ENCODE peak calls at places on chromosome X, in six cellular contexts. F is tibial artery, O is pancreas, K is stomach, P is Peyer's patch, X is IMR-90. C is an unnamed sample.

GRCh38 chrX:54695231-54695630 is 102.8 kb downstream of the ITIH6 start:
- DNase-seq in F (no peak), O (no peak), K (no peak), P (no peak), X (peak; percentile 3), C (no peak)

GRCh38 chrX:13101439-13102139 is 57.2 kb upstream of the FAM9C start:
- DNase-seq in F (peak; percentile 81), O (no peak), K (peak; percentile 71), P (peak; percentile 42), X (peak; percentile 86), C (peak; percentile 77)

GRCh38 chrX:71111141-71111843 is at the start of gene IL2RG:
- DNase-seq in F (no peak), O (no peak), K (peak; percentile 46), P (peak; percentile 85), X (no peak), C (no peak)

GRCh38 chrX:71493111-71493613 is 39.7 kb upstream of the OGT start:
- DNase-seq in F (peak; percentile 37), O (no peak), K (peak; percentile 34), P (no peak), X (no peak), C (no peak)

GRCh38 chrX:18574591-18574990 is 97.3 kb downstream of the RS1 start:
- DNase-seq in F (peak; percentile 38), O (no peak), K (no peak), P (no peak), X (peak; percentile 81), C (peak; percentile 13)

GRCh38 chrX:133926809-133927208 is 58.6 kb downstream of the GPC3 start:
- DNase-seq in F (no peak), O (no peak), K (no peak), P (no peak), X (no peak), C (no peak)

GRCh38 chrX:19964017-19964710 is 26.7 kb downstream of the BCLAF3 start:
- DNase-seq in F (no peak), O (no peak), K (no peak), P (no peak), X (no peak), C (no peak)

GRCh38 chrX:46953597-46953996 is 41.4 kb downstream of the JADE3 start:
- DNase-seq in F (no peak), O (no peak), K (no peak), P (no peak), X (no peak), C (no peak)

GRCh38 chrX:118355225-118355920 is 9.5 kb downstream of the WDR44 start:
- DNase-seq in F (no peak), O (no peak), K (no peak), P (no peak), X (no peak), C (no peak)

GRCh38 chrX:129637217-129638109 is 17.3 kb downstream of the APLN start:
- DNase-seq in F (peak; percentile 54), O (no peak), K (peak; percentile 75), P (peak; percentile 72), X (peak; percentile 53), C (no peak)

GRCh38 chrX:119759333-119759766 is 962 bp downstream of the SOWAHD start:
- DNase-seq in F (no peak), O (peak; percentile 68), K (no peak), P (peak; percentile 32), X (no peak), C (no peak)

GRCh38 chrX:57155171-57155570 is 18.0 kb upstream of the SPIN2A start:
- DNase-seq in F (no peak), O (no peak), K (no peak), P (no peak), X (no peak), C (no peak)

GRCh38 chrX:31279359-31279758 is 207.5 kb upstream of the FTHL17 start:
- DNase-seq in F (no peak), O (no peak), K (no peak), P (no peak), X (peak; percentile 26), C (no peak)

GRCh38 chrX:108763559-108763958 is 27.2 kb upstream of the IRS4 start:
- DNase-seq in F (no peak), O (no peak), K (no peak), P (no peak), X (no peak), C (no peak)

GRCh38 chrX:50638123-50638522 is 167.5 kb upstream of the DGKK start:
- DNase-seq in F (peak; percentile 42), O (no peak), K (no peak), P (no peak), X (no peak), C (no peak)

GRCh38 chrX:29826651-29827206 is 388.6 kb upstream of the MAGEB2 start:
- DNase-seq in F (no peak), O (no peak), K (no peak), P (no peak), X (peak; percentile 9), C (no peak)

GRCh38 chrX:46325312-46325877 is 219.8 kb downstream of the ZNF674 start:
- DNase-seq in F (no peak), O (no peak), K (no peak), P (no peak), X (peak; percentile 52), C (no peak)

GRCh38 chrX:124736553-124737240 is 390.3 kb downstream of the SH2D1A start:
- DNase-seq in F (no peak), O (no peak), K (no peak), P (peak; percentile 38), X (no peak), C (no peak)

GRCh38 chrX:46588263-46588662 is 14.7 kb downstream of the CHST7 start:
- DNase-seq in F (peak; percentile 67), O (no peak), K (no peak), P (peak; percentile 46), X (peak; percentile 68), C (no peak)

GRCh38 chrX:119453202-119453601 is 15.0 kb upstream of the SLC25A5 start:
- DNase-seq in F (no peak), O (no peak), K (no peak), P (no peak), X (no peak), C (no peak)

GRCh38 chrX:138775501-138775900 is 64.0 kb upstream of the FGF13 start:
- DNase-seq in F (no peak), O (no peak), K (no peak), P (no peak), X (peak; percentile 21), C (no peak)

GRCh38 chrX:39966186-39966585 is 131.6 kb downstream of the BCOR start:
- DNase-seq in F (no peak), O (no peak), K (no peak), P (no peak), X (peak; percentile 3), C (no peak)

GRCh38 chrX:129738466-129739308 is at the start of gene XPNPEP2:
- DNase-seq in F (no peak), O (no peak), K (no peak), P (no peak), X (peak; percentile 18), C (peak; percentile 15)

GRCh38 chrX:103533428-103534216 is 14.3 kb upstream of the RAB40A start:
- DNase-seq in F (peak; percentile 83), O (peak; percentile 83), K (peak; percentile 83), P (peak; percentile 70), X (peak; percentile 65), C (no peak)

GRCh38 chrX:53089224-53089842 is 4.6 kb upstream of the KANTR start:
- DNase-seq in F (peak; percentile 64), O (no peak), K (peak; percentile 57), P (peak; percentile 47), X (peak; percentile 68), C (no peak)

GRCh38 chrX:31147175-31147574 is 75.3 kb upstream of the FTHL17 start:
- DNase-seq in F (no peak), O (no peak), K (no peak), P (no peak), X (no peak), C (no peak)

GRCh38 chrX:112945796-112946195 is 105.2 kb upstream of the AMOT start:
- DNase-seq in F (no peak), O (no peak), K (no peak), P (no peak), X (no peak), C (no peak)
- H3K27me3 ChIP-seq in F (no peaks in the 10 kb centered on the region), O (no peaks in the 10 kb centered on the region), K (peaks cover 7% of the 10 kb centered on the region), P (no peaks in the 10 kb centered on the region), X (peaks cover 5% of the 10 kb centered on the region), C (no peaks in the 10 kb centered on the region)

GRCh38 chrX:15299945-15300851 is 15.2 kb downstream of the ASB11 start:
- DNase-seq in F (no peak), O (no peak), K (no peak), P (no peak), X (peak; percentile 30), C (no peak)
- H3K4me3 ChIP-seq in F (no peak overlapping the region), O (no peak overlapping the region), K (no peak overlapping the region), P (peak overlapping the region; percentile 24), X (no peak overlapping the region), C (no peak overlapping the region)

GRCh38 chrX:78024349-78025108 is 55.1 kb upstream of the PGAM4 start:
- DNase-seq in F (peak; percentile 20), O (peak; percentile 71), K (peak; percentile 71), P (no peak), X (peak; percentile 2), C (no peak)

GRCh38 chrX:78035061-78035460 is 65.6 kb upstream of the PGAM4 start:
- DNase-seq in F (no peak), O (no peak), K (no peak), P (no peak), X (no peak), C (no peak)

GRCh38 chrX:78027798-78028197 is 58.4 kb upstream of the PGAM4 start:
- DNase-seq in F (no peak), O (no peak), K (no peak), P (no peak), X (no peak), C (no peak)

DNA sequence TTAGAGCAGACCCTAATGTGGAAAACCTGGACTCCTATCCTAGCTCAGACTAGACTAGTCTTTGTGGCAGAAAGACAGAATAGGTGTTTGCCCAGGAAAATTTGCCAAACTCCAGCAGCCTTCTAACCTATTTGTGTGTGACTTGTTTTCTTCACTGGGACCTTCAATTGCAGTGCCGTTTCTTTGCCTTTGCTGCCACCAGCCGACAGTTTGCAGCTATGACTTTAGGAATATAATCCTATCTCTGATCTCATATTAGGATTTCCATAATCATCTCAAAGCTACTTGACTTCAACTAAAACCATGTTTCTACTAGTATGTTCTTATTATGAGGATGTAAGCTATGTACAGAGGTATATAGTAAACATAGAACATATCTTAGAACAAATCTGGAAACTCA is 60.2 kb upstream of the PGAM4 start:
- DNase-seq in F (no peak), O (no peak), K (no peak), P (no peak), X (peak; percentile 33), C (no peak)
- H3K27me3 ChIP-seq in F (no peaks in the 10 kb centered on the region), O (no peaks in the 10 kb centered on the region), K (no peaks in the 10 kb centered on the region), P (no peaks in the 10 kb centered on the region), X (no peaks in the 10 kb centered on the region), C (no peaks in the 10 kb centered on the region)

DNA sequence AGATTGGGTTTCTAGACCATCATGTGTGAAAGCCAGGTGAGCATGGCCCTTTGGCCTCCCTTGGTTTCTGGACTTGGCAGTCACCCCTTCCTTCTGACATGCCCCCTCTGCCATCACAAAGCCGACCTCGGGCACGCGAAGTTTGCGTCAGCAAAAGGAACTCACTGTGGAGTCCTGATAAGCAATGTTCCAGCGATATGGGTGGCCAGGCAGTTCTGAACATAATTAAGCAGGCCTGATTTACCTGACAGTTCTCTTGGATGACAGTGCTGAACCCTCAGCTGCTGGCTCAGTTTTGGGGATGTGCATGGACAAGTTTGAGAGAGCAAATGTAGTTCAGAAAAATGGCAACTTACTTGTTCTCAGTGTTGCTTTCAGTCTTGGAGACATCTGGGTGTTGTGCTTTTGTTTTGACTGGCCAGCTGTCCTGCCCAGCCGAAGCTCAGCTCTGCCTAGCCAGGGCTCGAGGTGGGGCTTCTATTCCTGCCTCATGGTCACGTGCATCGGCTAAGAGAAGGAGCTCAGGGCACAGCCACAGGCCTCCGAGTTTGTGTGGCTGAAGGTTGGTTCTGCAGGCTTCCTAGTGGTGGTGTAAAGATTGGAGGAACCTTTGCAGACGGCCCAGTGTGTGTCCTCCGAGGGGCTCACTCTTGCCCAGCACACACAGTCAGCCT is 78.3 kb downstream of the CLDN34 start:
- DNase-seq in F (peak; percentile 55), O (no peak), K (peak; percentile 48), P (no peak), X (no peak), C (no peak)
- H3K4me3 ChIP-seq in F (no peak overlapping the region), O (no peak overlapping the region), K (no peak overlapping the region), P (no peak overlapping the region), X (no peak overlapping the region), C (no peak overlapping the region)

C was measured in BJ.